ENCODE peak calls at places on chromosome 3, in ten cellular contexts. U is cardiac fibroblast; Q is astrocyte of the cerebellum; C is heart left ventricle; J is fibroblast of mammary gland; Y is PC-3; E is K562; D is NCI-H2029; N is activated T-cell treated with anti-CD3 and anti-CD28 coated beads, Interleukin-2, amount 50 U/mL, for 24 hours; I is coronary artery. R is an unnamed sample.
A peak's percentile ranks its signal among the peaks of the same experiment; 100 is the strongest.

GRCh38 chr3:150348500-150348899 is 59.6 kb upstream of the TSC22D2 start:
- DNase-seq in D (no peak), N (no peak), E (no peak), J (peak; percentile 94), Y (peak; percentile 96), I (peak; percentile 75), Q (peak; percentile 71), C (no peak), U (peak; percentile 96), R (peak; percentile 29)

GRCh38 chr3:169623971-169624370 is 39.5 kb downstream of the MECOM start:
- DNase-seq in D (peak; percentile 11), N (no peak), Q (no peak), J (no peak), E (no peak), C (no peak), U (no peak), I (no peak), Y (no peak), R (no peak)

GRCh38 chr3:16441306-16441898 is 72.1 kb downstream of the RFTN1 start:
- DNase-seq in D (peak; percentile 40), I (no peak), J (peak; percentile 42), E (no peak), Q (peak; percentile 54), N (no peak), C (no peak), U (peak; percentile 60), Y (no peak), R (no peak)

GRCh38 chr3:86785381-86785780 is 205.6 kb downstream of the VGLL3 start:
- DNase-seq in E (no peak), U (peak; percentile 71), Q (peak; percentile 39), J (peak; percentile 65), Y (peak; percentile 54), C (no peak), I (no peak), D (no peak), N (no peak), R (no peak)

GRCh38 chr3:179100652-179101051 is 29.0 kb upstream of the ZMAT3 start:
- DNase-seq in U (peak; percentile 65), E (peak; percentile 61), C (no peak), I (no peak), N (no peak), Y (peak; percentile 46), Q (no peak), D (peak; percentile 24), J (peak; percentile 81), R (no peak)

GRCh38 chr3:3127432-3128010 is 781 bp downstream of the TRNT1 start:
- DNase-seq in E (peak; percentile 35), D (no peak), C (no peak), U (peak; percentile 15), J (peak; percentile 25), N (peak; percentile 60), I (no peak), Y (peak; percentile 14), Q (no peak), R (no peak)

GRCh38 chr3:170233532-170233931 is 11.3 kb downstream of the PRKCI start:
- DNase-seq in Y (peak; percentile 27), U (peak; percentile 75), I (no peak), N (no peak), C (peak; percentile 31), J (peak; percentile 66), D (no peak), E (no peak), Q (peak; percentile 23), R (peak; percentile 38)

GRCh38 chr3:151085889-151086483 is 522 bp downstream of the MED12L start:
- DNase-seq in D (no peak), U (no peak), J (no peak), Y (no peak), Q (no peak), I (no peak), C (peak; percentile 32), N (peak; percentile 56), E (no peak), R (peak; percentile 10)